ENCODE peak calls at places on chromosomes 16 and 17, in four cellular contexts. T, H, Z and N are unnamed samples.

GRCh38 chr17:48442819-48443218 is 12.8 kb upstream of the SKAP1 start:
- DNase-seq in H (peak; percentile 54), Z (no peak), T (no peak), N (no peak)

GRCh38 chr17:3547628-3548027 is 10.0 kb downstream of the TRPV3 start:
- DNase-seq in H (no peak), T (no peak), Z (no peak), N (no peak)

GRCh38 chr16:563072-563644 is 3.0 kb downstream of the PRR35 start:
- DNase-seq in T (no peak), H (no peak), Z (no peak), N (no peak)

GRCh38 chr17:59381716-59382570 is 50.5 kb downstream of the YPEL2 start:
- DNase-seq in H (no peak), Z (no peak), T (no peak), N (no peak)

GRCh38 chr17:77246110-77247047 is 105.6 kb downstream of the SEC14L1 start:
- DNase-seq in T (no peak), Z (no peak), H (no peak), N (no peak)

GRCh38 chr16:56107944-56108583 is 83.2 kb upstream of the GNAO1 start:
- DNase-seq in T (no peak), Z (no peak), H (no peak), N (no peak)

GRCh38 chr17:74359916-74360315 is 1.8 kb downstream of the BTBD17 start:
- DNase-seq in Z (no peak), H (no peak), T (no peak), N (no peak)

GRCh38 chr17:45294506-45294905 is 22.3 kb downstream of the MAP3K14 start:
- DNase-seq in T (no peak), Z (no peak), H (no peak), N (no peak)

GRCh38 chr16:78444-79145 is 570 bp downstream of the MPG start:
- DNase-seq in Z (peak; percentile 43), H (no peak), T (no peak), N (no peak)

GRCh38 chr16:53899471-53899870 is 195.5 kb downstream of the FTO start:
- DNase-seq in T (no peak), Z (no peak), H (no peak), N (peak; percentile 23)

GRCh38 chr17:49996495-49997255 is 1.7 kb upstream of the DLX3 start:
- DNase-seq in H (peak; percentile 81), T (no peak), Z (peak; percentile 81), N (no peak)

GRCh38 chr17:82789806-82790205 is 37.9 kb downstream of the TBCD start:
- DNase-seq in Z (no peak), T (no peak), H (no peak), N (no peak)

GRCh38 chr16:55476625-55477533 is 2.1 kb upstream of the MMP2 start:
- DNase-seq in Z (no peak), T (no peak), H (no peak), N (no peak)

GRCh38 chr17:57125406-57125805 is 40.4 kb downstream of the AKAP1 start:
- DNase-seq in T (no peak), Z (no peak), H (no peak), N (no peak)

GRCh38 chr17:65593870-65594584 is 32.6 kb upstream of the AXIN2 start:
- DNase-seq in Z (no peak), H (no peak), T (no peak), N (no peak)

GRCh38 chr16:65547799-65548446 is 426.1 kb upstream of the CDH11 start:
- DNase-seq in Z (no peak), H (no peak), T (no peak), N (no peak)

GRCh38 chr16:51651061-51651466 is 500.0 kb upstream of the SALL1 start:
- DNase-seq in Z (no peak), T (no peak), H (no peak), N (no peak)

GRCh38 chr17:62627219-62627903 is at the start of gene MRC2:
- DNase-seq in Z (peak; percentile 86), H (peak; percentile 76), T (no peak), N (no peak)

GRCh38 chr16:8892101-8892575 is 10.0 kb downstream of the LITAFD start:
- DNase-seq in H (no peak), T (no peak), Z (no peak), N (no peak)

GRCh38 chr17:80477647-80478478 is 1.5 kb upstream of the NPTX1 start:
- DNase-seq in Z (peak; percentile 75), T (no peak), H (peak; percentile 55), N (no peak)

GRCh38 chr17:64112978-64113377 is 17.0 kb downstream of the ERN1 start:
- DNase-seq in Z (no peak), T (no peak), H (no peak), N (no peak)

GRCh38 chr17:18129041-18129502 is 20.5 kb downstream of the MYO15A start:
- DNase-seq in Z (no peak), H (no peak), T (no peak), N (no peak)

GRCh38 chr17:29159286-29159860 is 20.8 kb downstream of the MYO18A start:
- DNase-seq in H (no peak), Z (no peak), T (no peak), N (no peak)

GRCh38 chr16:20868890-20869289 is 31.3 kb downstream of the DCUN1D3 start:
- DNase-seq in Z (no peak), H (no peak), T (no peak), N (peak; percentile 60)

GRCh38 chr16:1428511-1428910 is 2.4 kb upstream of the PERCC1 start:
- DNase-seq in T (no peak), H (peak; percentile 75), Z (peak; percentile 82), N (no peak)

GRCh38 chr16:86364653-86365380 is 145.5 kb upstream of the FOXF1 start:
- DNase-seq in Z (no peak), T (no peak), H (no peak), N (no peak)

GRCh38 chr16:74450967-74451760 is 29.9 kb upstream of the CLEC18B start:
- DNase-seq in T (no peak), H (no peak), Z (no peak), N (no peak)

GRCh38 chr16:74447578-74447977 is 26.3 kb upstream of the CLEC18B start:
- DNase-seq in T (no peak), H (no peak), Z (no peak), N (no peak)

GRCh38 chr16:74448990-74449389 is 27.7 kb upstream of the CLEC18B start:
- DNase-seq in Z (peak; percentile 59), H (no peak), T (no peak), N (no peak)

GRCh38 chr16:74450236-74450635 is 29.0 kb upstream of the CLEC18B start:
- DNase-seq in Z (no peak), H (no peak), T (no peak), N (no peak)

GRCh38 chr16:74449470-74449869 is 28.2 kb upstream of the CLEC18B start:
- DNase-seq in T (no peak), Z (peak; percentile 35), H (no peak), N (no peak)
- TF ChIP-seq PHF8 in T (no peak), Z (no peak), H (no peak), N (no peak)

GRCh38 chr17:55785181-55785580 is 34.3 kb downstream of the PCTP start:
- DNase-seq in H (no peak), Z (no peak), T (no peak), N (no peak)
- TF ChIP-seq PHF8 in H (no peak), Z (no peak), T (no peak), N (no peak)

DNA sequence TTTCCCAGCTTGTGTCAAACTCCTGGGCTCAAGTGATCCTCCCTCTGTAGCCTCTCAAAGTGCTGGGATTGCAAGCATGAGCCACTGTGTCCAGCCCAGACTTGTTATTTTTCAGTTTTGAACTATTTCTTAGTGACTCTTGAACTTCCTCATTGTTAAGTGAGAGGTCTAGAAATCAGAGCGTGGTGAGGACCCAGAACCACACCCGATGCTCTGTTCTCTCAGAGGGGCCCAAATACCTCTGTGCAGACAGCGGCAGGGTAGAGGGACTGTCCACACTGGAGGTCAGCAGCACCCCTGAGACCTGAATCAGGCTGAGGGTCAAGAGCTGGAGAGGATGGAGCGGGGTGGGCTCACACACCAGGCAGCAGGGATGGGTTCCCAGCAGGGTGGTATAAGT is 47.7 kb upstream of the MEAK7 start:
- DNase-seq in T (no peak), Z (no peak), H (no peak), N (no peak)
- TF ChIP-seq PHF8 in T (no peak), Z (no peak), H (no peak), N (no peak)

DNA sequence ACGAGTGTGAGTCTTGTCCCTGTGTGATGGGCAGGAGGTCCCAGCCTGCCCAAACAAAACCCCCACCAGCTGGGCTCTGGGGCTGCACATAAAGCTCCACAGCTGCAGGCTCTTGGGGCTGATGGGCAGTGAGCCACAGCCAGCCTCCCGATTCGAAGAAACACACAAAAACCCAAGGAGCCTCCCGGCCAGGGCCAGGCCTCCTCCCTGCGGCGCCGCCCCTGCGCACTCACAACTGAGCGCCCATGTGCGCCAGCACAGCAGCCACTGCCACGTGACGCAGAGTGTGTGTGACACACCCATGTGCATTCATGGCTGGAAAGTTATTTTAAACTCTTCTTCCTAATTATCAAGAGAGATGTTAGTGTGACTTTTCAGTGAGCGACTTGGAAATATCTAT is 30.6 kb upstream of the FAAP100 start:
- DNase-seq in H (no peak), Z (no peak), T (no peak), N (no peak)
- TF ChIP-seq PHF8 in H (no peak), Z (no peak), T (no peak), N (no peak)

DNA sequence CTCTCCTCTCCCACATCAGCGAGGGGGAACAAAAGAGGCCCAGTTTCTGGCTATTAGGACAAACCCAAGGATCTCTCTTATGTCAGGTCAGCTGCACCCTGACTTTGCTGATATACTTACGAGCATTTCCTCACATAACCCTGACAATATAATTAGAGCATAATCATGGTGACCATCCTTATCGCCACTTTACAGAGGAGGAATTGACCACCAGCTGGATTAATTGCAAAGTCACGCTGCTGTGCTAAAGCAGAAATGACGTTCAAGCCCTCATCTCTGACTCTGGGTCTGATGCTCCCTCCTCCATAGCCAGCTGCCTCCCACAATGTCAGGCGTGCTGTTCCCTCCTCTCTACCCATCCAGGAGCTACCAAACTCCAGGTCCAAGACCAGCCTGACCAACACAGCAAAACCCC is 42.6 kb downstream of the TRARG1 start:
- DNase-seq in Z (no peak), T (no peak), H (peak; percentile 47), N (no peak)
- TF ChIP-seq PHF8 in Z (no peak), T (no peak), H (no peak), N (no peak)

GRCh38 chr17:42052478-42052877 is 2.1 kb upstream of the C17orf113 start:
- DNase-seq in H (no peak), Z (no peak), T (no peak), N (no peak)

GRCh38 chr17:42053701-42054100 is 3.3 kb upstream of the C17orf113 start:
- DNase-seq in Z (no peak), T (no peak), H (no peak), N (no peak)

GRCh38 chr17:42055003-42055402 is 4.6 kb upstream of the C17orf113 start:
- DNase-seq in T (no peak), H (no peak), Z (no peak), N (no peak)

GRCh38 chr17:42055496-42055895 is 5.1 kb upstream of the C17orf113 start:
- DNase-seq in Z (no peak), T (no peak), H (peak; percentile 25), N (no peak)

DNA sequence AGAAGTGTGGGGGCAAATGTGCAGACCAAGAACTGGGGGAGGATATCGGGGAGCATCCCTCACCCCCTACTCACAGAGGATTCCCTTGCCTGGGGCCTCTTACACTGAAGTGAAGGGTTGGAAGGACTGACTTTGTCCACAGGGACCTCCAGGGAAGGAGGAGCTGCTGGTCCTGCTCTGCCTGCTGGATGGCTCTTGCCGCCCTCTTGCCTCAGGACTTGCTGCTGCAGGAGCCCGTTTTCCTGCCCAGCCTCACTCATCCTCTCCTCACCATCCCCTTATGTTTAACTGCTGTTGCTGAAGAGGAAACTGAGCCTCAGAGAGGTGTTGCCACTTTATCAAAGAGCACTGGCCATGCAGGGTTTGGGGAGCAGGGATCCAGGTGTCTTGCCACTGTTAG is 3.7 kb upstream of the C17orf113 start:
- DNase-seq in Z (no peak), T (no peak), H (no peak), N (no peak)
- TF ChIP-seq PHF8 in Z (no peak), T (no peak), H (no peak), N (no peak)